ENCODE peak calls at places on chromosome 10, in ten cellular contexts. H is H7; V is brain microvascular endothelial cell; X is GF-D8; C is NCI-H1092; G is NCI-H1436; F is AG09319; N is COR-L47; U is NCI-H1048; J is activated CD4-positive, alpha-beta T cell treated with anti-CD3 and anti-CD28 coated beads, Interleukin-2, amount 50 U/mL, for 48 hours. O is an unnamed sample.

GRCh38 chr10:22825841-22826240 is 102.0 kb upstream of the ARMC3 start:
- DNase-seq in C (no peak), H (peak; percentile 38), X (no peak), G (no peak), J (no peak), U (no peak), N (no peak), V (no peak), F (no peak), O (no peak)

GRCh38 chr10:71397340-71398212 is 856 bp downstream of the CDH23 start:
- DNase-seq in C (no peak), N (no peak), J (no peak), H (peak; percentile 86), F (no peak), G (no peak), U (no peak), V (no peak), X (no peak), O (no peak)

GRCh38 chr10:126216221-126216701 is 172.0 kb downstream of the ADAM12 start:
- DNase-seq in G (no peak), J (no peak), H (no peak), C (no peak), X (no peak), F (no peak), N (no peak), V (no peak), U (no peak), O (no peak)

GRCh38 chr10:119319161-119319919 is 112.0 kb downstream of the GRK5 start:
- DNase-seq in C (no peak), U (no peak), F (no peak), N (no peak), G (no peak), H (no peak), V (no peak), J (no peak), X (no peak), O (no peak)

GRCh38 chr10:69087600-69088470 is at the start of gene SRGN:
- DNase-seq in G (no peak), C (no peak), U (no peak), X (peak; percentile 96), N (no peak), F (peak; percentile 35), H (no peak), J (peak; percentile 68), V (peak; percentile 95), O (peak; percentile 94)

GRCh38 chr10:17232276-17232987 is 4.4 kb downstream of the VIM start:
- DNase-seq in J (no peak), G (no peak), N (no peak), U (no peak), C (no peak), V (no peak), F (no peak), H (no peak), X (no peak), O (peak; percentile 32)

GRCh38 chr10:29183304-29183918 is 105.5 kb upstream of the LYZL1 start:
- DNase-seq in J (no peak), H (no peak), G (peak; percentile 69), F (no peak), V (no peak), X (no peak), N (no peak), U (peak; percentile 38), C (no peak), O (no peak)

GRCh38 chr10:74177140-74177677 is 26.2 kb downstream of the ADK start:
- DNase-seq in X (peak; percentile 7), C (no peak), V (peak; percentile 22), N (no peak), H (no peak), G (no peak), J (peak; percentile 53), U (no peak), F (no peak), O (peak; percentile 55)

GRCh38 chr10:114967071-114967470 is 29.1 kb downstream of the TRUB1 start:
- DNase-seq in V (peak; percentile 33), C (no peak), X (no peak), U (no peak), N (no peak), H (no peak), J (no peak), G (no peak), F (no peak), O (peak; percentile 71)

GRCh38 chr10:119233821-119234220 is 26.4 kb downstream of the GRK5 start:
- DNase-seq in V (no peak), X (no peak), H (no peak), J (no peak), N (no peak), G (no peak), U (no peak), F (no peak), C (no peak), O (peak; percentile 96)

GRCh38 chr10:130924138-130924819 is 387.2 kb downstream of the TCERG1L start:
- DNase-seq in J (no peak), H (peak; percentile 90), F (no peak), U (no peak), G (no peak), C (no peak), N (no peak), V (no peak), X (no peak), O (no peak)

GRCh38 chr10:34540492-34540891 is 274.6 kb downstream of the PARD3 start:
- DNase-seq in X (no peak), U (no peak), G (no peak), N (no peak), H (no peak), F (no peak), J (no peak), V (no peak), C (no peak), O (no peak)

GRCh38 chr10:133254421-133255120 is 16.9 kb downstream of the VENTX start:
- DNase-seq in C (no peak), X (no peak), V (no peak), N (no peak), F (no peak), G (no peak), J (no peak), U (no peak), H (no peak), O (no peak)

GRCh38 chr10:30736685-30737232 is 107.2 kb upstream of the LYZL2 start:
- DNase-seq in X (no peak), N (no peak), C (no peak), F (peak; percentile 99), V (peak; percentile 99), J (peak; percentile 33), G (no peak), H (no peak), U (no peak), O (peak; percentile 90)

GRCh38 chr10:46227571-46228075 is 59.2 kb upstream of the ANTXRL start:
- DNase-seq in C (no peak), G (no peak), X (no peak), N (no peak), F (no peak), H (no peak), J (no peak), V (no peak), U (no peak), O (no peak)

GRCh38 chr10:99658622-99659030 is 683 bp upstream of the ENTPD7 start:
- DNase-seq in H (peak; percentile 31), X (no peak), U (no peak), C (no peak), J (peak; percentile 74), F (no peak), G (peak; percentile 3), N (no peak), V (peak; percentile 78), O (peak; percentile 75)

GRCh38 chr10:34288634-34289033 is 526.5 kb downstream of the PARD3 start:
- DNase-seq in C (no peak), V (no peak), U (no peak), N (no peak), J (no peak), H (no peak), X (no peak), F (no peak), G (no peak), O (no peak)

GRCh38 chr10:4804505-4804904 is 21.5 kb upstream of the AKR1E2 start:
- DNase-seq in F (no peak), N (no peak), V (no peak), H (no peak), U (no peak), J (no peak), C (no peak), G (no peak), X (no peak), O (peak; percentile 54)

GRCh38 chr10:89207181-89207800 is at the start of gene CH25H:
- DNase-seq in C (no peak), V (peak; percentile 71), G (no peak), H (peak; percentile 67), J (peak; percentile 69), F (no peak), N (peak; percentile 19), U (no peak), X (no peak), O (peak; percentile 78)

GRCh38 chr10:14583252-14583651 is 191.4 kb downstream of the FAM107B start:
- DNase-seq in G (no peak), C (no peak), F (no peak), U (no peak), H (no peak), V (no peak), X (no peak), J (peak; percentile 77), N (no peak), O (no peak)

GRCh38 chr10:11336703-11337102 is 274.7 kb downstream of the USP6NL start:
- DNase-seq in U (no peak), H (peak; percentile 71), V (no peak), J (no peak), G (no peak), F (no peak), X (no peak), C (no peak), N (no peak), O (peak; percentile 48)